ENCODE peak calls at places on chromosomes 2 and 18, in six cellular contexts. B, T, I, L, Q and S are unnamed samples.

GRCh38 chr2:43105586-43106562 is 120.5 kb downstream of the ZFP36L2 start:
- DNase-seq in B (peak), T (peak), I (peak), L (peak), Q (peak), S (no peak)

GRCh38 chr2:99354060-99354459 is 16.9 kb downstream of the EIF5B start:
- DNase-seq in B (no peak), T (no peak), I (no peak), L (peak), Q (no peak), S (no peak)

GRCh38 chr2:121075006-121075545 is 209.9 kb downstream of the TFCP2L1 start:
- DNase-seq in B (peak), T (peak), I (peak), L (peak), Q (peak), S (no peak)

GRCh38 chr18:45408218-45408617 is 207.1 kb upstream of the SLC14A2 start:
- DNase-seq in B (no peak), T (no peak), I (no peak), L (no peak), Q (no peak), S (no peak)

GRCh38 chr2:24021122-24021998 is 11.5 kb downstream of the MFSD2B start:
- DNase-seq in B (no peak), T (no peak), I (peak), L (no peak), Q (no peak), S (no peak)

GRCh38 chr18:37346048-37346447 is 219.6 kb downstream of the CELF4 start:
- DNase-seq in B (no peak), T (no peak), I (no peak), L (no peak), Q (no peak), S (no peak)

GRCh38 chr2:72573232-72573631 is 252.6 kb downstream of the EXOC6B start:
- DNase-seq in B (no peak), T (no peak), I (peak), L (no peak), Q (no peak), S (no peak)

GRCh38 chr2:218703341-218703740 is 7.3 kb upstream of the TTLL4 start:
- DNase-seq in B (no peak), T (no peak), I (no peak), L (no peak), Q (no peak), S (no peak)

GRCh38 chr2:147998203-147998602 is 22.3 kb downstream of the ORC4 start:
- DNase-seq in B (no peak), T (no peak), I (no peak), L (no peak), Q (no peak), S (no peak)

GRCh38 chr18:78939734-78940260 is 39.8 kb upstream of the SALL3 start:
- DNase-seq in B (no peak), T (no peak), I (no peak), L (no peak), Q (no peak), S (no peak)

GRCh38 chr2:191018663-191019119 is 4.7 kb upstream of the STAT1 start:
- DNase-seq in B (no peak), T (no peak), I (no peak), L (no peak), Q (no peak), S (no peak)

GRCh38 chr2:234753701-234754100 is 198.1 kb upstream of the SH3BP4 start:
- DNase-seq in B (no peak), T (no peak), I (no peak), L (no peak), Q (no peak), S (no peak)

GRCh38 chr18:25349131-25349925 is 2.6 kb downstream of the ZNF521 start:
- DNase-seq in B (peak), T (no peak), I (no peak), L (peak), Q (no peak), S (no peak)

GRCh38 chr2:177874678-177875077 is 197.9 kb downstream of the PDE11A start:
- DNase-seq in B (no peak), T (no peak), I (no peak), L (no peak), Q (no peak), S (no peak)

GRCh38 chr2:213175673-213176247 is 24.3 kb upstream of the IKZF2 start:
- DNase-seq in B (no peak), T (no peak), I (no peak), L (no peak), Q (no peak), S (no peak)

GRCh38 chr2:217966399-217967068 is 36.3 kb downstream of the TNS1 start:
- DNase-seq in B (no peak), T (no peak), I (no peak), L (peak), Q (no peak), S (no peak)

GRCh38 chr2:61722311-61722710 is 131.5 kb downstream of the FAM161A start:
- DNase-seq in B (no peak), T (no peak), I (no peak), L (no peak), Q (no peak), S (no peak)

GRCh38 chr18:63016270-63016669 is 300.9 kb downstream of the PHLPP1 start:
- DNase-seq in B (peak), T (peak), I (peak), L (peak), Q (peak), S (no peak)

GRCh38 chr2:161100216-161100615 is 60.0 kb upstream of the TANK start:
- DNase-seq in B (no peak), T (no peak), I (no peak), L (no peak), Q (no peak), S (no peak)

GRCh38 chr2:233912799-233913423 is 4.3 kb upstream of the TRPM8 start:
- DNase-seq in B (no peak), T (no peak), I (peak), L (peak), Q (no peak), S (no peak)

GRCh38 chr2:128305555-128306080 is 13.1 kb downstream of the HS6ST1 start:
- DNase-seq in B (no peak), T (no peak), I (no peak), L (peak), Q (no peak), S (peak)

GRCh38 chr2:75619992-75620740 is 26.4 kb upstream of the MRPL19 start:
- DNase-seq in B (no peak), T (no peak), I (no peak), L (no peak), Q (no peak), S (no peak)

GRCh38 chr2:85750509-85751299 is 3.1 kb upstream of the ATOH8 start:
- DNase-seq in B (peak), T (peak), I (peak), L (peak), Q (no peak), S (peak)

GRCh38 chr2:171964328-171964727 is 35.4 kb upstream of the METAP1D start:
- DNase-seq in B (no peak), T (no peak), I (no peak), L (no peak), Q (no peak), S (no peak)

GRCh38 chr2:79564065-79564464 is 51.2 kb downstream of the CTNNA2 start:
- DNase-seq in B (no peak), T (no peak), I (no peak), L (no peak), Q (no peak), S (no peak)

GRCh38 chr2:124081154-124081771 is 56.2 kb downstream of the CNTNAP5 start:
- DNase-seq in B (no peak), T (no peak), I (no peak), L (no peak), Q (no peak), S (no peak)

GRCh38 chr2:236503583-236503982 is 66.0 kb upstream of the ACKR3 start:
- DNase-seq in B (no peak), T (peak), I (no peak), L (no peak), Q (no peak), S (no peak)

GRCh38 chr18:48065601-48065995 is 135.1 kb upstream of the SMAD2 start:
- DNase-seq in B (no peak), T (no peak), I (no peak), L (no peak), Q (no peak), S (no peak)

GRCh38 chr18:67282796-67283195 is 233.7 kb downstream of the DSEL start:
- DNase-seq in B (no peak), T (no peak), I (no peak), L (peak), Q (no peak), S (no peak)

GRCh38 chr2:174901075-174901474 is 104.1 kb downstream of the CHN1 start:
- DNase-seq in B (no peak), T (no peak), I (no peak), L (peak), Q (no peak), S (no peak)

GRCh38 chr2:188382107-188382506 is 90.4 kb downstream of the GULP1 start:
- DNase-seq in B (no peak), T (no peak), I (no peak), L (peak), Q (no peak), S (no peak)

GRCh38 chr2:42775812-42776211 is 11.9 kb upstream of the OXER1 start:
- DNase-seq in B (no peak), T (no peak), I (no peak), L (no peak), Q (no peak), S (no peak)

GRCh38 chr2:71880846-71881610 is 266.6 kb downstream of the CYP26B1 start:
- DNase-seq in B (no peak), T (peak), I (peak), L (peak), Q (no peak), S (peak)

GRCh38 chr18:33210575-33211189 is 229.8 kb downstream of the CCDC178 start:
- DNase-seq in B (no peak), T (no peak), I (peak), L (peak), Q (no peak), S (no peak)

GRCh38 chr2:16832910-16833309 is 167.3 kb upstream of the CYRIA start:
- DNase-seq in B (no peak), T (no peak), I (no peak), L (no peak), Q (no peak), S (no peak)

GRCh38 chr2:170284205-170284604 is 106.3 kb downstream of the MYO3B start:
- DNase-seq in B (no peak), T (no peak), I (no peak), L (no peak), Q (no peak), S (no peak)

GRCh38 chr2:157302492-157303099 is 23.0 kb downstream of the ERMN start:
- DNase-seq in B (no peak), T (peak), I (peak), L (peak), Q (peak), S (no peak)

GRCh38 chr2:104790100-104790811 is 63.7 kb upstream of the POU3F3 start:
- DNase-seq in B (no peak), T (peak), I (no peak), L (no peak), Q (no peak), S (no peak)

GRCh38 chr2:140988597-140988996 is 1142.2 kb downstream of the LRP1B start:
- DNase-seq in B (no peak), T (no peak), I (no peak), L (peak), Q (no peak), S (no peak)

GRCh38 chr2:140990416-140990815 is 1140.4 kb downstream of the LRP1B start:
- DNase-seq in B (no peak), T (no peak), I (peak), L (peak), Q (no peak), S (no peak)

GRCh38 chr2:140986456-140986855 is 1144.4 kb downstream of the LRP1B start:
- DNase-seq in B (no peak), T (no peak), I (no peak), L (no peak), Q (no peak), S (no peak)
- TF ChIP-seq POLR2A in B (no peak), T (no peak), I (no peak), L (no peak), Q (no peak), S (no peak)

DNA sequence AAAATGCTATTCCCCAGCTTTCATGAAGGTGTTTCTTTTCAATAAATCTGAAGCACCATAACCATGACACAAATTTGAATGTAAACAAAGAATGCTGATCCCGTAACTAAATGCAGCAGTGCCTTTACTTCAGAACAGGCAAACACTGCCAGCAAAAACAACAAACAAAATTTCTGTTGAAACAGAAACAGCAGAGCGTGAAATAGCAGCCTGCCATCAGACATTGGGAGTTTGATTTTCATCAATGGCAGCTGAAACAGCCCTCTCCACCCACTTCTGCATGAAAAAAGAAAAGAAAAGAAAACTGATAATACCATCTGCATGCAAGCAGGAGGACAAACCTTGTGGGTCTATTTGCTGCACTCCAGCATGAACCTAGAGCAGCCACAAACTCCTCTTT is 128.3 kb downstream of the CDH2 start:
- DNase-seq in B (no peak), T (no peak), I (no peak), L (no peak), Q (no peak), S (no peak)
- H3K27ac ChIP-seq in B (no peak), T (no peak), I (peak), L (no peak), Q (no peak), S (no peak)

DNA sequence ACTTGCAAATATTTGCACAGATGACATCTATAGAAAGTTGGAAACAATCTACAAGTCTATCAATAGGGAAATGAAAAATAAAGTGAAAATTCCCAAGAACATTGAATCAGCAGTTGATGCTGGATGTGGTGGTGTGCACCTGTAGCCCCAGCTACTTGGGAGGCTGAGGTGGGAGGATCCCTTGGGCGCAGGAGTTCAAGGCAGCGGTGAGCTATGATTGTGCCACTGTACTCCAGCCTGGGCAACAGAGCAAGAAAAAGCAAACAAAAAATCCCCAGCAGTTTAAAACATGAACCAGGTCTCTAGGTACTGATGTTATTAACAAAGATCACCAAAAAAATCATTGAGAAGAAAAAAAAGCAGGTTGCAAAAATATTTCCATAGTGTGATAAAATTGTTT is 15.4 kb upstream of the NDUFV2 start:
- DNase-seq in B (no peak), T (no peak), I (no peak), L (no peak), Q (no peak), S (no peak)
- TF ChIP-seq POLR2A in B (no peak), T (no peak), I (no peak), L (no peak), Q (no peak), S (no peak)

DNA sequence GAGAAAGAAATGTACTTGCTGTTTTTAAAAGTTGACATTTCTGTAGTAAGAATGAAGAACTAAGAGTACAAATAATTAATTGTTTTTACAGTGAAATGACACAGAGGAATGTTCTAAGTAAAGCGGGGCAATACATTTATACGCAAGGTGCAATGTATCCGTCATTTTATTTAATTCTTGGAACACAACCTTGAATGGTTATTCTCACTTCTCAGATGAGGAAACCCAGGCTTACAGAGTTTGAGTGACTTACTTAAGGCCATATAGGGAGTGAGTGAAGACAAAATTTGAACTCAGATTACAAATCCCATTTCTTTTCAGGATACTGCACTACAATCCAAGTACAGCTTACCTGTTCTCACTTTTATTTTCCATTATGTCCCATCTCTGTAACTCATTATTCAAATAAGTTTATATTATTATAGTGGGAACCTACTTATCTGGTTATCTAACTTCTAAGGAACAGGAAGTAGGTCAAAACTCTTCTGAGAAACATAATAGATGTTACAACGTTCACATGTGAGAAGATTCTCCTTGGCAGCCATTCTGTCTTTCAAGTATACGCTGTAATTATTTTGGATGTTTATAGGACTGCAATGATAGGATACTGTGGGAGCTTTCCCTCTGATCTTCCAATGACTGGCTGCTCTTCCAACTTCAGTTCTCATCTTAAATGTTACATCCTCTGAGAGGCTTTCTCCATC is 12.3 kb upstream of the STK17B start:
- DNase-seq in B (no peak), T (no peak), I (no peak), L (no peak), Q (no peak), S (no peak)
- H3K27ac ChIP-seq in B (no peak), T (no peak), I (no peak), L (no peak), Q (no peak), S (no peak)